ENCODE peak calls at places on chromosomes 1 and 21, in seven cellular contexts. W is H1, I is neuronal stem cell, T is H9, U is mesendoderm, F is IMR-90, M is trophoblast cell. H is an unnamed sample.

GRCh38 chr1:43460988-43461693 is 7.4 kb upstream of the HYI start:
- DNase-seq in W (no peak), I (no peak), T (no peak), U (no peak), F (peak), M (peak), H (peak)

GRCh38 chr1:93079685-93080141 is 630 bp downstream of the MTF2 start:
- DNase-seq in W (peak), I (no peak), T (peak), U (peak), F (no peak), M (no peak), H (peak)

GRCh38 chr1:57410532-57410931 is 13.3 kb downstream of the DAB1 start:
- DNase-seq in W (no peak), I (no peak), T (no peak), U (no peak), F (no peak), M (no peak), H (no peak)

GRCh38 chr1:228021526-228022030 is 14.8 kb downstream of the WNT3A start:
- DNase-seq in W (peak), I (no peak), T (peak), U (no peak), F (peak), M (no peak), H (no peak)

GRCh38 chr1:244347942-244348341 is 103.8 kb downstream of the ADSS2 start:
- DNase-seq in W (no peak), I (no peak), T (no peak), U (no peak), F (peak), M (no peak), H (peak)

GRCh38 chr21:44626262-44626661 is 631 bp upstream of the KRTAP10-9 start:
- DNase-seq in W (peak), I (no peak), T (no peak), U (no peak), F (no peak), M (no peak), H (no peak)

GRCh38 chr21:39156024-39156423 is 27.2 kb downstream of the PSMG1 start:
- DNase-seq in W (no peak), I (no peak), T (no peak), U (no peak), F (peak), M (no peak), H (no peak)

GRCh38 chr1:46394872-46395465 is 852 bp downstream of the FAAH start:
- DNase-seq in W (no peak), I (no peak), T (no peak), U (no peak), F (no peak), M (no peak), H (no peak)

GRCh38 chr1:59452559-59452958 is 155.7 kb downstream of the FGGY start:
- DNase-seq in W (no peak), I (no peak), T (no peak), U (no peak), F (no peak), M (no peak), H (no peak)

GRCh38 chr1:12014141-12014981 is 4.9 kb upstream of the MIIP start:
- DNase-seq in W (no peak), I (no peak), T (peak), U (peak), F (peak), M (peak), H (peak)

DNA sequence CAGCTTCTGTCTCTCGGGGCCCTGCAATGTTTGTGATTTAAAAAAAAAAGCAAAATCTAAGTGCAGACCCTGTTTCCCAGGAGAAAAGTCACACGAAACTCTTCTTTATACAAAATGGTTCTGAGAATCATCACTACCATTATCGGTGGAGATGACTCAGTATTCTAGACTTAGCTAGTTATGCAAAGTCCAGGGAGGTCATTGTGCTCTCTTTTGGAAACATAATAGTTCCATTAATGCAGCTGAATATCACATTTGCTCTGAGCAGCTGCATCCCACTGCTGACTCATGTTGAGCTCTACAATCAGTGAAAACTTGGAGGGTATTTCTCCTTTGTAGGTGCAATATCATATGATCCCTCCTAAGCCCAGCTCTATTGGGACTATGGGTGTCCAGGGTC is 53.7 kb upstream of the DIRAS3 start:
- DNase-seq in W (no peak), I (no peak), T (no peak), U (no peak), F (peak), M (no peak), H (peak)
- H4K8ac ChIP-seq in W (no peak), I (no peak), T (no peak), U (no peak), F (no peak), M (no peak), H (no peak)

DNA sequence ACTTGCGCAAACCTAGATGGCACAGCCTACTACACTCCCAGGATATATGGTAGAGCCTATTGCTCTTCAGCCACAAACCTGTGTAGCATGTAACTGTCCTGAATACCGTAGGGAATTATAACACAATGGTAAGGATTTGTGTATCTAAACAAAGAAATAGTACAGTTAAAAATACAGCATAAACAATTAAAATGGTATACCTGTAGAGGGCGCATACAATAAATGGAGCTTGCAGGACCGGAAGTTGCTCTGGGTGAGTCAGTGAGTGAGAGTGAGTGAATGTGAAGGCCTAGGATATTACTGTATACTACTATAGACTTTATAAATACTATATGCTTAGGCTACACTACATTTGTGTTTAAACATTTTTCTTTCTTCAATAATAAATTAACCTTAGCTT is 99.3 kb downstream of the PLD5 start:
- DNase-seq in W (no peak), I (no peak), T (no peak), U (no peak), F (no peak), M (no peak), H (no peak)
- H4K8ac ChIP-seq in W (no peak), I (no peak), T (no peak), U (no peak), F (no peak), M (no peak), H (no peak)

GRCh38 chr1:98962156-98962555 is 42.5 kb downstream of the PLPPR5 start:
- DNase-seq in W (no peak), I (no peak), T (no peak), U (no peak), F (peak), M (no peak), H (peak)
- H4K8ac ChIP-seq in W (no peak), I (no peak), T (no peak), U (no peak), F (peak), M (no peak), H (no peak)

DNA sequence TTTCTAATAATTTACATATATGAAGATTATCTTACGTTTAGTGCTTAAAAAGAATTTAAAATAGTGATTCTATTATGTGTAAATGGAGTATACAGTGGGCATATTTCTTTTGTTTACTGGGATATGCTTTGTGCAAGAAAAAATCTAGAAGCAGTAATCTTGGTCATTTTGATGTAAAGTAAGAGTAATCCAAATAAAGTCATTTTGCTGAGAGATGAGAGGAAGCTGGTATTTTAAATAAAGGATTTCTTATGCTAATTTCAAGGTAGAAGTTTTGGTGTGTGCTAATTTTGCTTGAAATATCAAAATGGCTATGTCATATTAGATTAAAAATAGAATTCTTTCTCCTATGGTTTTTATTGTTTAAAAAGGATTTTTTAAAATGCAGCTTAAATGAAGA is 574.4 kb downstream of the USP25 start:
- DNase-seq in W (no peak), I (no peak), T (no peak), U (no peak), F (no peak), M (no peak), H (no peak)
- H4K8ac ChIP-seq in W (no peak), I (no peak), T (no peak), U (no peak), F (no peak), M (no peak), H (no peak)

DNA sequence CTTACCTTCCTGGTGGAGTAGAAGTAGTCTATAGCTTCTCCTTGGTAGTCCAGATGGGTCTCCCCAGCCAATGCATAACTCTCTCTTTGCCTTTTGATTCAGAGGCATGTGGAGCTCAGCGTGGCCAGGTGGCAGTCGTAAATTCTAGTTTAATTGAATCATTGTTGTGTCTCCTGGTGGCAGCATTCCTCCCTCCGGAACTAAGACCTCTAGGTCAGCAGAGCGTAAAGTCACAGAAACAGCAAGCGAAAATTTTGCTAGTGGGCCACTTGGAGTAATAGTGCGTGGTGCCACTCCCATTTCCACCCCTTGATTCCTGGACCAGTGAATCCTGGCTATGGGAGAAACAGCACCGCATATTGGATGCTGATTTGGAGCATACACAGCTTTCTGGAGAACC is 3.9 kb upstream of the TMPRSS2 start:
- DNase-seq in W (no peak), I (no peak), T (no peak), U (no peak), F (no peak), M (no peak), H (no peak)
- H4K8ac ChIP-seq in W (no peak), I (no peak), T (no peak), U (no peak), F (no peak), M (no peak), H (no peak)

DNA sequence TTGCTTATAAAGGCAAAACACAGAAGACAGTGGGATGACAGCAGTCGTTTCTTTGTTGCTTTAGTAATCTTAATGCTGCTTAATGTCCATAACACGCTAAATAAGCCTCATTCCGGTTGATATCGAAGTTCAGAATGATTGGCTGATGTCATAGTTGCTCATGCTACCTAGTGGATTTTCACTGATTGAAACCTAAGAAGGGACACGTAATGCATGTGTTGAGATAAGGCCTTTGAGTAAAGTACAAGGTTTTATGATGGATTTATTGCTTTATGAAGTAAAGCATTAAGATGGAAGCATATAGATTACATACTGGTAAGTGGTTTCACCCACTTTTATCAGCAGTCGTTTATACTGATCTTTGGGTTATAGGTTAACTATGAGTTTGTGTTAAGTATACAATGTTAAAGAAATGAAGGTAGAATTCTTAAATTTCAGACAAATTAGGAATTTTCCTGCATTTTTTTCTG is 25.1 kb downstream of the IARS2 start:
- DNase-seq in W (no peak), I (no peak), T (no peak), U (no peak), F (peak), M (no peak), H (no peak)
- H4K8ac ChIP-seq in W (no peak), I (no peak), T (no peak), U (no peak), F (no peak), M (no peak), H (no peak)

GRCh38 chr1:75203415-75204277 is 69.5 kb downstream of the LHX8 start:
- DNase-seq in W (no peak), I (peak), T (no peak), U (peak), F (peak), M (peak), H (peak)

GRCh38 chr1:75202751-75203150 is 68.6 kb downstream of the LHX8 start:
- DNase-seq in W (no peak), I (no peak), T (no peak), U (no peak), F (no peak), M (no peak), H (no peak)

GRCh38 chr1:75198163-75198562 is 64.0 kb downstream of the LHX8 start:
- DNase-seq in W (no peak), I (no peak), T (no peak), U (no peak), F (no peak), M (no peak), H (no peak)

DNA sequence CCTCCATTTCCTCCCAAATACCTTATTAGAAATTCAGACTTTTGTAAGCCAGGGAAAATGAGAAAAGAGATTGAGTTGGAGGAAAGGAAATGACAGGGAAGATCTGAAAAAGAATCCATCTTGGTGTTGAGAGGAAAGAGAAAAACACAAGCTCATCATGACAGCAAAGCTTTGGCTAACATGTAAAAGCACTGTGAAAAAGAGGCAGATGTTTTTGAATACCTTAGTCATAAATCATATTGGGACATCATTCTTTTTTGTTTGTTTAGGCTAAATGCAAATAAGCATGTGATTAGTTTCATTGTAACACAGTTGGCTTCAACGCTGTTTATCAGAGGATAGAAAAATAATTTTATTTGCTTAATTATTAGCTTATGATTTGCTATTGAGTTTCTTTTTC is 64.6 kb downstream of the LHX8 start:
- DNase-seq in W (no peak), I (no peak), T (no peak), U (no peak), F (no peak), M (no peak), H (no peak)
- H4K8ac ChIP-seq in W (no peak), I (no peak), T (no peak), U (no peak), F (no peak), M (no peak), H (no peak)

GRCh38 chr1:52670599-52670998 is 27.5 kb downstream of the COA7 start:
- DNase-seq in W (no peak), I (no peak), T (no peak), U (no peak), F (no peak), M (no peak), H (no peak)

GRCh38 chr1:52667290-52667689 is 30.9 kb downstream of the COA7 start:
- DNase-seq in W (no peak), I (no peak), T (no peak), U (no peak), F (no peak), M (no peak), H (no peak)

GRCh38 chr1:52669696-52670095 is 28.5 kb downstream of the COA7 start:
- DNase-seq in W (no peak), I (no peak), T (no peak), U (no peak), F (peak), M (no peak), H (peak)

GRCh38 chr1:52667984-52668383 is 30.2 kb downstream of the COA7 start:
- DNase-seq in W (no peak), I (no peak), T (no peak), U (no peak), F (no peak), M (no peak), H (no peak)

DNA sequence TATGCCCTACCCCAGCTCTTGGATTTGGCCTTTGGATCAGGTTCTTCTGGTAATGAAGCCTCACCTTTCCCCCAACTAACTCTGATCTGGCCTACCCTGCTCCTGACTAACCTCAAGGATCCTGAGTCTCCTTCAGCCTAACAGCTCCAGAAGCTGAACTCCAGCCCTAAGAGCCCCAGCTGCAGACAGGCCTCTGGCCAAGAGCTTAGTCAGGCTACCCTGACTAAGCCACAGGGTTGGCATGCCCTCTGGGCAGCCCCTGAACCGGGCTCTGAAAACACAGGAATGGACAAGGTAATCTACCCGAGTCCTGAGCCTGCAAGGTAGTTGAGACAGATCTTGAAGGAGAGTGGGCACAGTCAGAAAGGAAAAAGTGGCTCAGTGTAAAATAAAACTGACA is 29.4 kb downstream of the COA7 start:
- DNase-seq in W (no peak), I (no peak), T (no peak), U (no peak), F (peak), M (no peak), H (no peak)
- H4K8ac ChIP-seq in W (no peak), I (no peak), T (no peak), U (no peak), F (no peak), M (no peak), H (peak)

H was measured in mesenchymal stem cell.